ENCODE peak calls at places on chromosomes 6 and 20, in eight cellular contexts. One of them, this sample, is unnamed.

GRCh38 chr20:48826883-48827771 is 672 bp downstream of the PREX1 start:
- DNase-seq in stomach: peak; percentile 37
- DNase-seq in prostate gland: no peak
- DNase-seq in A549: no peak
- DNase-seq in sigmoid colon: no peak
- DNase-seq in OCI-LY7: peak; percentile 67
- DNase-seq in esophagus muscularis mucosa: no peak
- DNase-seq in esophagus squamous epithelium: no peak
- DNase-seq in this sample: peak; percentile 78

GRCh38 chr6:29887330-29887818 is 55.0 kb upstream of the HLA-A start:
- DNase-seq in stomach: peak; percentile 55
- DNase-seq in prostate gland: peak; percentile 8
- DNase-seq in A549: no peak
- DNase-seq in sigmoid colon: peak; percentile 84
- DNase-seq in OCI-LY7: no peak
- DNase-seq in esophagus muscularis mucosa: no peak
- DNase-seq in esophagus squamous epithelium: no peak
- DNase-seq in this sample: peak; percentile 69

GRCh38 chr20:4661191-4661590 is 60.5 kb upstream of the PRND start:
- DNase-seq in stomach: no peak
- DNase-seq in prostate gland: no peak
- DNase-seq in A549: no peak
- DNase-seq in sigmoid colon: no peak
- DNase-seq in OCI-LY7: peak; percentile 31
- DNase-seq in esophagus muscularis mucosa: no peak
- DNase-seq in esophagus squamous epithelium: no peak
- DNase-seq in this sample: no peak

GRCh38 chr20:11912013-11912663 is 5.6 kb upstream of the BTBD3 start:
- DNase-seq in stomach: no peak
- DNase-seq in prostate gland: no peak
- DNase-seq in A549: peak; percentile 28
- DNase-seq in sigmoid colon: no peak
- DNase-seq in OCI-LY7: no peak
- DNase-seq in esophagus muscularis mucosa: no peak
- DNase-seq in esophagus squamous epithelium: no peak
- DNase-seq in this sample: peak; percentile 59

GRCh38 chr6:88823998-88824397 is 139.4 kb downstream of the RNGTT start:
- DNase-seq in stomach: no peak
- DNase-seq in prostate gland: no peak
- DNase-seq in A549: no peak
- DNase-seq in sigmoid colon: no peak
- DNase-seq in OCI-LY7: no peak
- DNase-seq in esophagus muscularis mucosa: no peak
- DNase-seq in esophagus squamous epithelium: no peak
- DNase-seq in this sample: no peak

GRCh38 chr6:113763883-113764282 is 93.3 kb upstream of the MARCKS start:
- DNase-seq in stomach: no peak
- DNase-seq in prostate gland: no peak
- DNase-seq in A549: peak; percentile 10
- DNase-seq in sigmoid colon: no peak
- DNase-seq in OCI-LY7: no peak
- DNase-seq in esophagus muscularis mucosa: no peak
- DNase-seq in esophagus squamous epithelium: no peak
- DNase-seq in this sample: peak; percentile 47

GRCh38 chr20:49888341-49889244 is 26.7 kb downstream of the SPATA2 start:
- DNase-seq in stomach: peak; percentile 56
- DNase-seq in prostate gland: peak; percentile 41
- DNase-seq in A549: peak; percentile 77
- DNase-seq in sigmoid colon: peak; percentile 62
- DNase-seq in OCI-LY7: peak; percentile 77
- DNase-seq in esophagus muscularis mucosa: no peak
- DNase-seq in esophagus squamous epithelium: no peak
- DNase-seq in this sample: peak; percentile 96

GRCh38 chr6:143822584-143823024 is 20.5 kb upstream of the LTV1 start:
- DNase-seq in stomach: peak; percentile 35
- DNase-seq in prostate gland: no peak
- DNase-seq in A549: no peak
- DNase-seq in sigmoid colon: no peak
- DNase-seq in OCI-LY7: no peak
- DNase-seq in esophagus muscularis mucosa: no peak
- DNase-seq in esophagus squamous epithelium: no peak
- DNase-seq in this sample: no peak

GRCh38 chr6:650098-650497 is 6.8 kb downstream of the HUS1B start:
- DNase-seq in stomach: no peak
- DNase-seq in prostate gland: no peak
- DNase-seq in A549: no peak
- DNase-seq in sigmoid colon: no peak
- DNase-seq in OCI-LY7: no peak
- DNase-seq in esophagus muscularis mucosa: no peak
- DNase-seq in esophagus squamous epithelium: no peak
- DNase-seq in this sample: no peak

GRCh38 chr6:75208564-75209431 is 2.9 kb upstream of the COL12A1 start:
- DNase-seq in stomach: peak; percentile 85
- DNase-seq in prostate gland: peak; percentile 73
- DNase-seq in A549: peak; percentile 49
- DNase-seq in sigmoid colon: peak; percentile 93
- DNase-seq in OCI-LY7: peak; percentile 78
- DNase-seq in esophagus muscularis mucosa: no peak
- DNase-seq in esophagus squamous epithelium: peak; percentile 4
- DNase-seq in this sample: peak; percentile 96

GRCh38 chr20:20259534-20259933 is 108.4 kb upstream of the INSM1 start:
- DNase-seq in stomach: no peak
- DNase-seq in prostate gland: no peak
- DNase-seq in A549: no peak
- DNase-seq in sigmoid colon: no peak
- DNase-seq in OCI-LY7: no peak
- DNase-seq in esophagus muscularis mucosa: no peak
- DNase-seq in esophagus squamous epithelium: no peak
- DNase-seq in this sample: no peak

DNA sequence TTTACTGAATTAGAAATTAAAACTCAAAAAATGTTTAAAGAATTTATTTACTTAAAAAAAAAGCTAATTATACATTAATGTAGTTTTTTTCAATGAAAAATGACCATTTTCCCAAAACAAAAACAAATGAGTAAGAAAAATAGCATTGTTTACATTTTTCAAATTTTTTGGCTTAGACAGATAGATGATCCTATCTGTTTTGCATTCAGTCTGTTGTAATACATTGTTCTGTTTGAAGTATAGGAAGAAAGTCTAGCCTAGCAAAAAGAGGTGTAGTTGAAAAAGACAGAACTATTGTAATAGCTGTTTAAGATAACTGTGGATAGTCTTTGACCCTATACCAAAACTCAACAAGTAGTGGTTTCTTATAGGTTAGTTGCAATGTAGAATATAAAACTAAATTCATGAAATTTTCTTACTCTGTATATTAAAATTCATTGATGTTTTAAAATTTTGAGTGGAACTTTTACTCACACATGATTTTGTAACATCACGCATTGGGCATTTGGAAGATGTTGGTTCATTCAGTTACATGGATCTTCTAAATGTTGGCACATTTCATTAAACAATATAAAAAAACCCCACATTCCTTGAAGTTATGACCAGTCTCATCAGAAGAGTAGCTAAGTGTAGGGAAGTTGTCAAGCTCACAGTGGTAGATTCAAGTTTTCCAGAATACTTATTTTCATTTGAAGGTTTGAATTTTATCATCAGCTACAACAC is 62.0 kb downstream of the KCNS1 start:
- DNase-seq in stomach: no peak
- DNase-seq in prostate gland: no peak
- DNase-seq in A549: no peak
- DNase-seq in sigmoid colon: no peak
- DNase-seq in OCI-LY7: no peak
- DNase-seq in esophagus muscularis mucosa: no peak
- DNase-seq in esophagus squamous epithelium: no peak
- DNase-seq in this sample: no peak
- H3K4me1 ChIP-seq in stomach: peaks cover 14% of the 10 kb centered on the region
- H3K4me1 ChIP-seq in prostate gland: no peaks in the 10 kb centered on the region
- H3K4me1 ChIP-seq in A549: peaks cover 50% of the 10 kb centered on the region
- H3K4me1 ChIP-seq in sigmoid colon: peaks cover 10% of the 10 kb centered on the region
- H3K4me1 ChIP-seq in OCI-LY7: peaks cover 41% of the 10 kb centered on the region
- H3K4me1 ChIP-seq in esophagus muscularis mucosa: peaks cover 34% of the 10 kb centered on the region
- H3K4me1 ChIP-seq in esophagus squamous epithelium: peaks cover 10% of the 10 kb centered on the region
- H3K4me1 ChIP-seq in this sample: peaks cover 7% of the 10 kb centered on the region

GRCh38 chr6:168032383-168032760 is 34.9 kb downstream of the KIF25 start:
- DNase-seq in stomach: no peak
- DNase-seq in prostate gland: no peak
- DNase-seq in A549: no peak
- DNase-seq in sigmoid colon: no peak
- DNase-seq in OCI-LY7: no peak
- DNase-seq in esophagus muscularis mucosa: peak; percentile 80
- DNase-seq in esophagus squamous epithelium: no peak
- DNase-seq in this sample: no peak
- TF ChIP-seq CTCF in stomach: no peak
- TF ChIP-seq CTCF in prostate gland: no peak
- TF ChIP-seq CTCF in A549: no peak
- TF ChIP-seq CTCF in sigmoid colon: no peak
- TF ChIP-seq CTCF in OCI-LY7: no peak
- TF ChIP-seq CTCF in esophagus muscularis mucosa: peak; percentile 5
- TF ChIP-seq CTCF in esophagus squamous epithelium: no peak
- TF ChIP-seq CTCF in this sample: peak; percentile 31

GRCh38 chr6:151399679-151400078 is 8.3 kb upstream of the ZBTB2 start:
- DNase-seq in stomach: no peak
- DNase-seq in prostate gland: no peak
- DNase-seq in A549: no peak
- DNase-seq in sigmoid colon: no peak
- DNase-seq in OCI-LY7: no peak
- DNase-seq in esophagus muscularis mucosa: no peak
- DNase-seq in esophagus squamous epithelium: no peak
- DNase-seq in this sample: no peak
- H3K4me1 ChIP-seq in stomach: peaks cover 11% of the 10 kb centered on the region
- H3K4me1 ChIP-seq in prostate gland: no peaks in the 10 kb centered on the region
- H3K4me1 ChIP-seq in A549: peaks cover 13% of the 10 kb centered on the region
- H3K4me1 ChIP-seq in sigmoid colon: peaks cover 13% of the 10 kb centered on the region
- H3K4me1 ChIP-seq in OCI-LY7: peaks cover 20% of the 10 kb centered on the region
- H3K4me1 ChIP-seq in esophagus muscularis mucosa: peaks cover 18% of the 10 kb centered on the region
- H3K4me1 ChIP-seq in esophagus squamous epithelium: no peaks in the 10 kb centered on the region
- H3K4me1 ChIP-seq in this sample: peaks cover 12% of the 10 kb centered on the region

DNA sequence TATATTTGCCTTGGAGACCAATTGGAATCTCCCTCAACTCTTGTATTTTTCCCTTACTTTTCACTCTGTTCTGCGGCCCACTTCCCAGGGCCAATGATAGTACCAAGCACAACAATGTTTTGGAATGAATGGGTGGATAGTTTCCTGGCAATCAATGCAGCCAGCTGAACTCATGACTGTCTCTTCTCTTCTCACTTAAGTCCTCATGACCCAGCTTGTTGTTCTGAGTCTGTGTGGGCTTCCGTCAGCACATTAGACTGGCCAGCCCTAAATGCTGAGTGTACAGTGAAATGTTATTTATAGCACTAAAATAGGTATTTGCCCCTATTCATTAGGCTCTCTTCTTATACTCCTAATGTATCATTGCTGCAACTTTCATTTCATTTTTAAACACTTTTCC is 5.6 kb upstream of the MBOAT1 start:
- DNase-seq in stomach: no peak
- DNase-seq in prostate gland: no peak
- DNase-seq in A549: no peak
- DNase-seq in sigmoid colon: no peak
- DNase-seq in OCI-LY7: no peak
- DNase-seq in esophagus muscularis mucosa: no peak
- DNase-seq in esophagus squamous epithelium: no peak
- DNase-seq in this sample: no peak
- TF ChIP-seq CTCF in stomach: no peak
- TF ChIP-seq CTCF in prostate gland: no peak
- TF ChIP-seq CTCF in A549: no peak
- TF ChIP-seq CTCF in sigmoid colon: no peak
- TF ChIP-seq CTCF in OCI-LY7: no peak
- TF ChIP-seq CTCF in esophagus muscularis mucosa: no peak
- TF ChIP-seq CTCF in esophagus squamous epithelium: no peak
- TF ChIP-seq CTCF in this sample: no peak

This sample was measured in endodermal cell.